ENCODE peak calls at places on chromosome 14, in seven cellular contexts. O is choroid plexus epithelial cell, T is PC-3, F is GM13977, L is astrocyte, P is pancreas, D is left ventricle myocardium inferior. B is an unnamed sample.

GRCh38 chr14:63573579-63573978 is 30.4 kb upstream of the PPP2R5E start:
- DNase-seq in O (peak; percentile 33), T (peak; percentile 11), F (no peak), L (peak; percentile 33), P (no peak), D (no peak), B (no peak)

GRCh38 chr14:59816931-59817330 is 53.6 kb downstream of the RTN1 start:
- DNase-seq in O (no peak), T (no peak), F (no peak), L (no peak), P (no peak), D (no peak), B (no peak)

GRCh38 chr14:51430600-51430999 is 190.6 kb downstream of the TMX1 start:
- DNase-seq in O (peak; percentile 59), T (no peak), F (no peak), L (peak; percentile 57), P (no peak), D (no peak), B (no peak)

GRCh38 chr14:105064001-105064400 is 1.2 kb downstream of the GPR132 start:
- DNase-seq in O (no peak), T (no peak), F (no peak), L (no peak), P (no peak), D (no peak), B (no peak)

GRCh38 chr14:61403411-61403810 is 82.0 kb downstream of the PRKCH start:
- DNase-seq in O (no peak), T (no peak), F (peak; percentile 35), L (no peak), P (no peak), D (no peak), B (no peak)

GRCh38 chr14:23551266-23552028 is at the start of gene ZFHX2:
- DNase-seq in O (peak; percentile 36), T (peak; percentile 84), F (peak; percentile 86), L (peak; percentile 40), P (peak; percentile 83), D (peak; percentile 82), B (peak; percentile 89)

GRCh38 chr14:21668377-21668776 is 5.2 kb downstream of the OR4E1 start:
- DNase-seq in O (peak; percentile 30), T (peak; percentile 76), F (no peak), L (no peak), P (no peak), D (no peak), B (no peak)

GRCh38 chr14:68309631-68310030 is 483.2 kb downstream of the ZFP36L1 start:
- DNase-seq in O (no peak), T (peak; percentile 78), F (no peak), L (no peak), P (no peak), D (no peak), B (no peak)

GRCh38 chr14:61113561-61113960 is 132.5 kb downstream of the SLC38A6 start:
- DNase-seq in O (no peak), T (no peak), F (no peak), L (no peak), P (no peak), D (no peak), B (no peak)

GRCh38 chr14:72619071-72619710 is 274.7 kb downstream of the DPF3 start:
- DNase-seq in O (no peak), T (peak; percentile 27), F (no peak), L (no peak), P (no peak), D (no peak), B (no peak)

GRCh38 chr14:103542545-103543088 is 13.6 kb downstream of the TRMT61A start:
- DNase-seq in O (no peak), T (no peak), F (no peak), L (no peak), P (no peak), D (peak; percentile 71), B (no peak)

GRCh38 chr14:34700622-34701130 is 13.7 kb downstream of the CFL2 start:
- DNase-seq in O (no peak), T (peak; percentile 43), F (no peak), L (no peak), P (no peak), D (no peak), B (no peak)

GRCh38 chr14:36747411-36748184 is 85.9 kb downstream of the PAX9 start:
- DNase-seq in O (peak; percentile 16), T (peak; percentile 66), F (peak; percentile 17), L (no peak), P (no peak), D (no peak), B (no peak)

GRCh38 chr14:102968306-102968705 is 45.8 kb downstream of the AMN start:
- DNase-seq in O (no peak), T (no peak), F (no peak), L (no peak), P (no peak), D (no peak), B (no peak)

GRCh38 chr14:59829469-59829868 is 41.1 kb downstream of the RTN1 start:
- DNase-seq in O (peak; percentile 21), T (no peak), F (no peak), L (peak; percentile 17), P (no peak), D (no peak), B (no peak)

GRCh38 chr14:54722791-54723432 is 156.0 kb downstream of the SAMD4A start:
- DNase-seq in O (peak; percentile 67), T (peak; percentile 79), F (peak; percentile 15), L (peak; percentile 29), P (no peak), D (no peak), B (peak; percentile 26)

GRCh38 chr14:102096569-102097188 is 9.8 kb upstream of the HSP90AA1 start:
- DNase-seq in O (peak; percentile 83), T (peak; percentile 85), F (peak; percentile 60), L (peak; percentile 55), P (peak; percentile 84), D (peak; percentile 86), B (peak; percentile 80)

GRCh38 chr14:73173092-73173735 is 36.9 kb downstream of the PSEN1 start:
- DNase-seq in O (peak; percentile 85), T (peak; percentile 82), F (peak; percentile 40), L (peak; percentile 39), P (no peak), D (no peak), B (peak; percentile 27)

GRCh38 chr14:79656496-79656895 is 554.8 kb downstream of the DIO2 start:
- DNase-seq in O (no peak), T (no peak), F (no peak), L (no peak), P (no peak), D (no peak), B (no peak)

GRCh38 chr14:100419856-100420255 is 96.7 kb downstream of the SLC25A47 start:
- DNase-seq in O (no peak), T (no peak), F (no peak), L (no peak), P (no peak), D (no peak), B (no peak)
- TF ChIP-seq CTCF in O (peak; percentile 31), T (peak; percentile 27), F (no peak), L (peak; percentile 8), P (no peak), D (no peak), B (no peak)

GRCh38 chr14:89384023-89384422 is 33.0 kb downstream of the FOXN3 start:
- DNase-seq in O (no peak), T (no peak), F (peak; percentile 38), L (no peak), P (no peak), D (no peak), B (no peak)

GRCh38 chr14:89387922-89388685 is 28.9 kb downstream of the FOXN3 start:
- DNase-seq in O (no peak), T (no peak), F (no peak), L (no peak), P (no peak), D (no peak), B (no peak)

GRCh38 chr14:89384636-89385035 is 32.4 kb downstream of the FOXN3 start:
- DNase-seq in O (no peak), T (no peak), F (no peak), L (no peak), P (no peak), D (no peak), B (no peak)

GRCh38 chr14:89388853-89389252 is 28.2 kb downstream of the FOXN3 start:
- DNase-seq in O (peak; percentile 60), T (peak; percentile 11), F (no peak), L (no peak), P (no peak), D (no peak), B (no peak)

DNA sequence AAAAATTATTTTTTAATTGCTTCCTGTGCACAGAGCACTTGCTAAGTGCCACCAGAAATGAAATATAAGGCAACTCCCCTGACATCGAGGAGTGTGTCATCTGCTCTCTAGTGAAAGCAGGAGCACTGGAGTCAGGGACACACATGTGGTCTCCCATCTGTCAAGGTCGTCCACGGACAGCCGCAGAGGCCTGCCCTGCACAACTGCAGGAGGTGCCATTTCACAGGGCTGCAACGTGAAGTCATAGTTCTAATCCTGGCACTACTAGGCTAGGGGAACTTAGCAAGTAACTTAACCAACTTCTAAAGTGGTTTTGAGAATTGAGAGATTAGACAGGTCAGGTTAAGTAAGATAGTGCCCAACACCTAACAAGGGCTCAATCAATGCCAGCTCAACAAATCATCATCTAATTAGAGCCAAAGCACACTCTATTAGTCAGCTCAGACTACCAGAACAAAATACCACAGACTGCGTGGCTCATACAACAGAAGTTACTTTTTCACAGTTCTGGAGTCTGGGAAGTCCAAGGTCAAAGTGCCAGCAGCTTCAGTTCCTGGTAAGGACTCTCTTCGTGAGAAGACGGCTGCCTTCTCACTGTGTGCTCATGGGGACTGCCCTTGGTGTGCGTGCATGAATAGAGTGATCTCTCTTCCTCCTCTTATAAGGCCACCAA is 30.7 kb downstream of the FOXN3 start:
- DNase-seq in O (peak; percentile 48), T (no peak), F (no peak), L (peak; percentile 65), P (no peak), D (no peak), B (no peak)
- TF ChIP-seq CTCF in O (no peak), T (no peak), F (no peak), L (no peak), P (no peak), D (no peak), B (no peak)

GRCh38 chr14:20613094-20614037 is 22.2 kb upstream of the RNASE12 start:
- DNase-seq in O (peak; percentile 98), T (peak; percentile 99), F (peak; percentile 78), L (peak; percentile 97), P (peak; percentile 88), D (peak; percentile 67), B (peak; percentile 91)
- TF ChIP-seq CTCF in O (peak; percentile 70), T (peak; percentile 83), F (peak; percentile 35), L (peak; percentile 83), P (peak; percentile 61), D (peak; percentile 76), B (peak; percentile 45)

GRCh38 chr14:66101662-66102061 is 384.5 kb upstream of the CCDC196 start:
- DNase-seq in O (no peak), T (no peak), F (no peak), L (no peak), P (no peak), D (no peak), B (no peak)

GRCh38 chr14:66094001-66094727 is 392.0 kb upstream of the CCDC196 start:
- DNase-seq in O (no peak), T (no peak), F (no peak), L (no peak), P (no peak), D (no peak), B (no peak)

GRCh38 chr14:66099451-66099850 is 386.7 kb upstream of the CCDC196 start:
- DNase-seq in O (no peak), T (no peak), F (no peak), L (no peak), P (no peak), D (no peak), B (no peak)

GRCh38 chr14:66104486-66104885 is 381.7 kb upstream of the CCDC196 start:
- DNase-seq in O (no peak), T (no peak), F (no peak), L (no peak), P (no peak), D (no peak), B (no peak)

GRCh38 chr14:66099931-66100330 is 386.2 kb upstream of the CCDC196 start:
- DNase-seq in O (no peak), T (no peak), F (peak; percentile 38), L (no peak), P (no peak), D (no peak), B (peak; percentile 8)
- TF ChIP-seq CTCF in O (no peak), T (no peak), F (no peak), L (no peak), P (no peak), D (no peak), B (no peak)

B was measured in activated CD8-positive, alpha-beta T cell treated with anti-CD3 and anti-CD28 coated beads for 36 hours.